ENCODE peak calls at places on chromosomes 4 and X, in four cellular contexts. One of them, this sample, is unnamed. For H3K36me3, the result is how much of the 10 kb centered on the place peaks cover.

GRCh38 chrX:151516538-151517187 is 46.8 kb upstream of the PASD1 start:
- DNase-seq in stomach: no peak
- DNase-seq in left ventricle myocardium inferior: no peak
- DNase-seq in GM06990: no peak
- DNase-seq in this sample: no peak

GRCh38 chr4:165058676-165059075 is 5.0 kb downstream of the TRIM75 start:
- DNase-seq in stomach: no peak
- DNase-seq in left ventricle myocardium inferior: no peak
- DNase-seq in GM06990: no peak
- DNase-seq in this sample: no peak

GRCh38 chrX:140817943-140818342 is 108.4 kb downstream of the LINC00632 start:
- DNase-seq in stomach: no peak
- DNase-seq in left ventricle myocardium inferior: no peak
- DNase-seq in GM06990: no peak
- DNase-seq in this sample: peak

GRCh38 chr4:41318839-41319530 is 62.3 kb downstream of the UCHL1 start:
- DNase-seq in stomach: no peak
- DNase-seq in left ventricle myocardium inferior: peak
- DNase-seq in GM06990: no peak
- DNase-seq in this sample: peak

GRCh38 chr4:155809835-155810234 is 51.0 kb downstream of the GUCY1B1 start:
- DNase-seq in stomach: no peak
- DNase-seq in left ventricle myocardium inferior: no peak
- DNase-seq in GM06990: peak
- DNase-seq in this sample: peak

GRCh38 chr4:6891436-6892170 is 18.0 kb upstream of the TBC1D14 start:
- DNase-seq in stomach: peak
- DNase-seq in left ventricle myocardium inferior: no peak
- DNase-seq in GM06990: no peak
- DNase-seq in this sample: peak

GRCh38 chrX:15576019-15576418 is 24.7 kb downstream of the ACE2 start:
- DNase-seq in stomach: no peak
- DNase-seq in left ventricle myocardium inferior: no peak
- DNase-seq in GM06990: no peak
- DNase-seq in this sample: no peak

GRCh38 chr4:111770514-111770913 is 374.7 kb upstream of the FAM241A start:
- DNase-seq in stomach: no peak
- DNase-seq in left ventricle myocardium inferior: no peak
- DNase-seq in GM06990: no peak
- DNase-seq in this sample: no peak

GRCh38 chr4:7646384-7647061 is 211.8 kb upstream of the PSAPL1 start:
- DNase-seq in stomach: no peak
- DNase-seq in left ventricle myocardium inferior: no peak
- DNase-seq in GM06990: no peak
- DNase-seq in this sample: no peak

DNA sequence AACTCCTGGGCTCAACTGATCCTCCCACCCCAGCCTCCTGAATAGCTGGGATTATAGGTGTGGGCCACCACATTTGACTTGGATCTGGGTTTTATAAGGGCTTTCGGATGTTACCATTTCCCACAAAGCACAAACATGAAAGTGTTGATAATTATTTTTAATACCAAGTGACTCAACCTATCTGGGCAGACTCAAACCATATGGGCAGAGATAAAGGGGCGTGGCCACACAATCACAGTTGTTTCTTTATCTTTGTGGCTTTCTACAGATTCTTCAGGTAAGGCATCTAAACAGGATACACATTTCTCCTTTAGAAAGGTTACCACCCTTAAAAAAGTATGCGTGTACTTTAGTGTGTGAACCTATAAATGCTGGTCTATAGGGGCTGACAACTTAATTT is 122.5 kb downstream of the ZNF827 start:
- DNase-seq in stomach: no peak
- DNase-seq in left ventricle myocardium inferior: no peak
- DNase-seq in GM06990: no peak
- DNase-seq in this sample: no peak
- H3K36me3 ChIP-seq in stomach: under half
- H3K36me3 ChIP-seq in left ventricle myocardium inferior: under half
- H3K36me3 ChIP-seq in GM06990: under half
- H3K36me3 ChIP-seq in this sample: under half

GRCh38 chr4:138857399-138857798 is 158.2 kb upstream of the NOCT start:
- DNase-seq in stomach: no peak
- DNase-seq in left ventricle myocardium inferior: no peak
- DNase-seq in GM06990: no peak
- DNase-seq in this sample: no peak

GRCh38 chr4:138851626-138852443 is 163.7 kb upstream of the NOCT start:
- DNase-seq in stomach: no peak
- DNase-seq in left ventricle myocardium inferior: no peak
- DNase-seq in GM06990: no peak
- DNase-seq in this sample: no peak
- H3K4me3 ChIP-seq in stomach: no peak
- H3K4me3 ChIP-seq in left ventricle myocardium inferior: no peak
- H3K4me3 ChIP-seq in GM06990: no peak
- H3K4me3 ChIP-seq in this sample: no peak

DNA sequence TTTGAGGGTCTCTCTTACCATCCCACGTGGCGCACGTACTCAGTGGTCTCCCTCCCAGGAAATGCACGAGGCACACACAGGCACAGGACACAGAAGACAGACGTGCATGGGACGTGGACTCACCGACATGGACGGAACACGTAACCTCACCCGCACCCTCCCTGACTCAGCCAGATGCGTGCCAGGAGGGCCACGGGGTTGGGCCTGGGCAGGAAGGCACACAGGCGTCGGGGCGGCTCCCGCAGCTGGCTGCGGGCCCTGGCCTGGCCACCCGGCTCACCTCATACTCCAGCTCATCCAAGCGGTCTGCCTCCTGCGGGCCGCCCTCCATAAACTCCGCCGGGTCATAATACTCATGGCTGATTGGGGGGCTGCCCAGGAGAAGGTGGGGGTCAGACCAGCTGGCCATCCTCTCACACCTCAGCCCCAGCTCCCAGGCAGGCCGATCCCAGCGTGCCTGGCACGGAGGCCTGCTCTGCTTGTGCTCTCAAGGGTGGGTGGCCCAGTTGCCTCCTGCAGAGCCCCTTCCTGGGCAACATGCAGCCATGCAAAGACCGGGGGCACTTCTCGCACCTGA is 12.6 kb downstream of the SSR4 start:
- DNase-seq in stomach: no peak
- DNase-seq in left ventricle myocardium inferior: no peak
- DNase-seq in GM06990: no peak
- DNase-seq in this sample: no peak
- TF ChIP-seq CTCF in stomach: no peak
- TF ChIP-seq CTCF in left ventricle myocardium inferior: no peak
- TF ChIP-seq CTCF in GM06990: no peak
- TF ChIP-seq CTCF in this sample: no peak

GRCh38 chr4:4419896-4420295 is 33.0 kb downstream of the NSG1 start:
- DNase-seq in stomach: peak
- DNase-seq in left ventricle myocardium inferior: no peak
- DNase-seq in GM06990: no peak
- DNase-seq in this sample: no peak
- H3K36me3 ChIP-seq in stomach: half or more
- H3K36me3 ChIP-seq in left ventricle myocardium inferior: half or more
- H3K36me3 ChIP-seq in GM06990: under half
- H3K36me3 ChIP-seq in this sample: under half

DNA sequence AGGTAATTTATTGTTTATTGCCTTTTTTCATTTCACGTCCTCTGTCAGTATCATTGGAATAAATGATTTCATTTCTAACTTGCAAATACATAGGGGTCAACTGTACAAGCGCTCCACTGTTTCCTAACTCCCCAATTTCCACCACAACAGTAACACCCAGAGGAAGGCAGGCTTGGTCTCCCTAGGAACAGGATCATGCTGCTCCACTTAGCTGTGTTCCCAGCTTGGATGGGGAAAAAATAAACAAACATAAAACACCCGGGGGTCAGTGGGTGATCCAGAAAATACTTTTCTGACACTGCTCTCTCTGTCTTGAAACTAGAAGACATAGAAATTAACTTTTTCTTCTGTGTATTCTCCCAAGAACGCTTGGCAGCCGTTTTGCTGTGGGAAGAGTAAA is 772.5 kb downstream of the TRIML1 start:
- DNase-seq in stomach: no peak
- DNase-seq in left ventricle myocardium inferior: no peak
- DNase-seq in GM06990: no peak
- DNase-seq in this sample: no peak
- H3K4me3 ChIP-seq in stomach: no peak
- H3K4me3 ChIP-seq in left ventricle myocardium inferior: no peak
- H3K4me3 ChIP-seq in GM06990: no peak
- H3K4me3 ChIP-seq in this sample: no peak

GRCh38 chrX:132226169-132226568 is 6.9 kb upstream of the RAP2C start:
- DNase-seq in stomach: no peak
- DNase-seq in left ventricle myocardium inferior: no peak
- DNase-seq in GM06990: no peak
- DNase-seq in this sample: no peak
- TF ChIP-seq CTCF in stomach: no peak
- TF ChIP-seq CTCF in left ventricle myocardium inferior: peak
- TF ChIP-seq CTCF in GM06990: peak
- TF ChIP-seq CTCF in this sample: peak

GRCh38 chr4:17605236-17605635 is 9.2 kb upstream of the MED28 start:
- DNase-seq in stomach: no peak
- DNase-seq in left ventricle myocardium inferior: no peak
- DNase-seq in GM06990: no peak
- DNase-seq in this sample: no peak
- H3K36me3 ChIP-seq in stomach: half or more
- H3K36me3 ChIP-seq in left ventricle myocardium inferior: half or more
- H3K36me3 ChIP-seq in GM06990: under half
- H3K36me3 ChIP-seq in this sample: under half

This sample was measured in brain microvascular endothelial cell.